ENCODE peak calls at places on chromosomes 16 and 17, in eight cellular contexts. U is stimulated activated CD4-positive, alpha-beta T cell treated with anti-CD3 and anti-CD28 coated beads, Interleukin-4, amount 100 ng/mL, for 24 hours; F is neural crest cell; W is fibroblast of pulmonary artery; I is cardiac septum; T is anterior cingulate cortex; A is HuH-7; P is hepatic stellate cell. S is an unnamed sample.

GRCh38 chr17:40307001-40307690 is 1.8 kb upstream of the RARA start:
- DNase-seq in A (no peak), I (peak; percentile 59), P (no peak), F (no peak), T (no peak), U (no peak), W (no peak), S (no peak)

GRCh38 chr17:17801800-17802481 is 34.8 kb downstream of the SREBF1 start:
- DNase-seq in A (no peak), P (no peak), W (no peak), T (no peak), U (no peak), I (no peak), F (no peak), S (no peak)

GRCh38 chr16:68645494-68646388 is 631 bp downstream of the CDH3 start:
- DNase-seq in A (peak; percentile 42), F (peak; percentile 48), P (no peak), T (no peak), W (no peak), U (no peak), I (no peak), S (no peak)

GRCh38 chr17:38352245-38353083 is 820 bp downstream of the SOCS7 start:
- DNase-seq in A (no peak), T (no peak), W (peak; percentile 22), U (peak; percentile 13), P (peak; percentile 44), F (peak; percentile 23), I (peak; percentile 85), S (peak; percentile 46)

GRCh38 chr17:31494259-31495048 is 103.0 kb downstream of the RAB11FIP4 start:
- DNase-seq in T (no peak), A (no peak), I (no peak), P (no peak), W (no peak), U (peak; percentile 77), F (no peak), S (no peak)

GRCh38 chr16:14151256-14152030 is 80.3 kb downstream of the MRTFB start:
- DNase-seq in I (no peak), P (peak; percentile 49), T (no peak), U (no peak), A (no peak), F (no peak), W (peak; percentile 47), S (no peak)

GRCh38 chr17:55785181-55785580 is 34.3 kb downstream of the PCTP start:
- DNase-seq in A (no peak), I (no peak), U (no peak), T (no peak), W (no peak), P (no peak), F (no peak), S (no peak)

GRCh38 chr16:89502319-89502843 is 5.8 kb upstream of the SPG7 start:
- DNase-seq in P (peak; percentile 53), T (no peak), I (no peak), W (peak; percentile 37), A (peak; percentile 81), F (no peak), U (no peak), S (no peak)

GRCh38 chr17:76493505-76494167 is 7.6 kb downstream of the RHBDF2 start:
- DNase-seq in T (no peak), F (no peak), W (no peak), A (no peak), P (no peak), I (no peak), U (no peak), S (no peak)

GRCh38 chr16:48850097-48850496 is 240.1 kb upstream of the N4BP1 start:
- DNase-seq in F (no peak), W (no peak), U (no peak), I (no peak), A (no peak), P (no peak), T (no peak), S (no peak)

GRCh38 chr17:66138120-66138519 is 53.8 kb downstream of the CEP112 start:
- DNase-seq in U (no peak), F (no peak), A (no peak), W (no peak), I (no peak), T (no peak), P (no peak), S (no peak)

GRCh38 chr17:20961551-20961950 is 81.3 kb downstream of the USP22 start:
- DNase-seq in T (no peak), I (no peak), W (no peak), P (no peak), A (no peak), F (no peak), U (no peak), S (no peak)

GRCh38 chr17:12024332-12024731 is 3.7 kb downstream of the MAP2K4 start:
- DNase-seq in A (no peak), I (no peak), P (peak; percentile 10), U (no peak), F (no peak), T (no peak), W (peak; percentile 66), S (no peak)

GRCh38 chr17:1998426-1998784 is 26.7 kb downstream of the RTN4RL1 start:
- DNase-seq in F (peak; percentile 22), W (no peak), I (no peak), P (no peak), U (no peak), A (no peak), T (no peak), S (no peak)

GRCh38 chr17:3036800-3037199 is 26.6 kb downstream of the OR1D5 start:
- DNase-seq in F (no peak), P (no peak), W (no peak), T (no peak), A (no peak), I (no peak), U (peak; percentile 0), S (no peak)

GRCh38 chr16:25575363-25575762 is 116.4 kb upstream of the HS3ST4 start:
- DNase-seq in U (no peak), F (no peak), W (no peak), A (no peak), I (no peak), T (no peak), P (no peak), S (no peak)

GRCh38 chr17:80817861-80818260 is 173.8 kb upstream of the CHMP6 start:
- DNase-seq in T (no peak), A (no peak), W (peak; percentile 8), U (no peak), P (peak; percentile 44), F (no peak), I (peak; percentile 14), S (no peak)

GRCh38 chr16:57976331-57976796 is 5.4 kb upstream of the CNGB1 start:
- DNase-seq in P (no peak), A (no peak), T (peak; percentile 65), U (no peak), I (no peak), F (no peak), W (peak; percentile 44), S (no peak)

GRCh38 chr16:51103590-51103989 is 47.5 kb downstream of the SALL1 start:
- DNase-seq in U (no peak), F (no peak), A (no peak), T (no peak), P (no peak), W (no peak), I (no peak), S (no peak)

GRCh38 chr17:66021757-66022156 is 170.2 kb downstream of the CEP112 start:
- DNase-seq in F (no peak), W (no peak), P (no peak), T (no peak), A (no peak), U (no peak), I (no peak), S (no peak)

GRCh38 chr16:57618306-57619132 is 9.9 kb upstream of the ADGRG1 start:
- DNase-seq in I (peak; percentile 66), F (no peak), W (no peak), A (no peak), P (no peak), U (no peak), T (no peak), S (no peak)

GRCh38 chr17:2593846-2594656 is 597 bp downstream of the PAFAH1B1 start:
- DNase-seq in P (peak; percentile 70), W (peak; percentile 75), T (peak; percentile 79), I (peak; percentile 90), A (peak; percentile 55), U (peak; percentile 84), F (peak; percentile 72), S (peak; percentile 92)

GRCh38 chr16:67199011-67199807 is at the start of gene ELMO3:
- DNase-seq in U (no peak), I (no peak), T (no peak), W (no peak), A (no peak), F (no peak), P (no peak), S (no peak)

S was measured in HAP-1.